ENCODE peak calls at places on chromosomes 13 and 19, in nine cellular contexts. L is endothelial cell; T is lower leg skin; N is mesothelial cell of epicardium; Q is suprapubic skin; Z is ovary; I is body of pancreas; O is CD8-positive, alpha-beta T cell; S is tibial artery. Y is an unnamed sample.
A peak's percentile ranks its signal among the peaks of the same experiment; 100 is the strongest.

GRCh38 chr13:85969331-85969730 is 170.1 kb upstream of the SLITRK6 start:
- DNase-seq in S (no peak), I (no peak), T (no peak), N (no peak), L (no peak), Z (no peak), Q (no peak), O (no peak), Y (no peak)

GRCh38 chr13:59677966-59678814 is 485.5 kb downstream of the DIAPH3 start:
- DNase-seq in N (no peak), S (no peak), Z (no peak), L (peak; percentile 35), O (no peak), T (no peak), Q (no peak), I (peak; percentile 20), Y (no peak)

GRCh38 chr19:35790981-35791813 is 15.8 kb downstream of the ARHGAP33 start:
- DNase-seq in Z (no peak), I (peak; percentile 83), S (no peak), L (no peak), Q (peak; percentile 75), T (no peak), N (no peak), O (no peak), Y (no peak)

GRCh38 chr19:11377237-11377636 is 2.8 kb downstream of the SWSAP1 start:
- DNase-seq in Q (no peak), N (no peak), O (no peak), Z (peak; percentile 64), I (peak; percentile 46), L (no peak), S (no peak), T (no peak), Y (peak; percentile 52)

GRCh38 chr13:23500858-23501257 is 67.4 kb upstream of the SACS start:
- DNase-seq in I (no peak), Q (no peak), T (no peak), S (no peak), N (no peak), O (no peak), L (no peak), Z (no peak), Y (no peak)

GRCh38 chr13:110479648-110480047 is 81.9 kb downstream of the RAB20 start:
- DNase-seq in L (no peak), Q (no peak), T (no peak), N (no peak), O (no peak), Z (no peak), S (peak; percentile 95), I (no peak), Y (no peak)

GRCh38 chr13:33279898-33280549 is 5.5 kb downstream of the STARD13 start:
- DNase-seq in N (no peak), T (no peak), Z (no peak), S (no peak), L (no peak), Q (no peak), I (no peak), O (no peak), Y (no peak)

GRCh38 chr13:37791699-37792098 is 77.9 kb downstream of the TRPC4 start:
- DNase-seq in L (no peak), N (no peak), I (no peak), T (no peak), O (no peak), S (no peak), Z (no peak), Q (no peak), Y (no peak)

GRCh38 chr13:76884571-76885202 is 1.5 kb downstream of the KCTD12 start:
- DNase-seq in Z (peak; percentile 34), N (no peak), S (no peak), O (no peak), L (no peak), I (no peak), Q (no peak), T (no peak), Y (no peak)

GRCh38 chr19:39824143-39825092 is 9.5 kb downstream of the DYRK1B start:
- DNase-seq in Q (peak; percentile 94), I (peak; percentile 94), S (peak; percentile 94), Z (peak; percentile 79), T (peak; percentile 97), L (peak; percentile 78), O (peak; percentile 85), N (peak; percentile 80), Y (peak; percentile 76)

GRCh38 chr13:88544836-88545235 is 873.7 kb downstream of the SLITRK5 start:
- DNase-seq in O (no peak), S (no peak), T (no peak), Q (no peak), Z (no peak), N (no peak), I (no peak), L (no peak), Y (no peak)

GRCh38 chr13:112522578-112522977 is 65.4 kb downstream of the TUBGCP3 start:
- DNase-seq in S (no peak), L (no peak), Z (no peak), T (no peak), I (no peak), O (no peak), N (no peak), Q (no peak), Y (no peak)

GRCh38 chr13:46598820-46599180 is 45.8 kb downstream of the LRCH1 start:
- DNase-seq in Z (no peak), O (no peak), N (no peak), I (no peak), S (no peak), L (no peak), T (no peak), Q (no peak), Y (no peak)

GRCh38 chr13:109842521-109842920 is 56.1 kb upstream of the IRS2 start:
- DNase-seq in I (no peak), S (no peak), T (peak; percentile 53), Q (no peak), N (no peak), O (no peak), L (no peak), Z (no peak), Y (no peak)

GRCh38 chr19:48698046-48698445 is 2.3 kb downstream of the FUT2 start:
- DNase-seq in N (no peak), Z (peak; percentile 50), I (peak; percentile 46), O (no peak), T (no peak), Q (no peak), S (no peak), L (no peak), Y (no peak)

DNA sequence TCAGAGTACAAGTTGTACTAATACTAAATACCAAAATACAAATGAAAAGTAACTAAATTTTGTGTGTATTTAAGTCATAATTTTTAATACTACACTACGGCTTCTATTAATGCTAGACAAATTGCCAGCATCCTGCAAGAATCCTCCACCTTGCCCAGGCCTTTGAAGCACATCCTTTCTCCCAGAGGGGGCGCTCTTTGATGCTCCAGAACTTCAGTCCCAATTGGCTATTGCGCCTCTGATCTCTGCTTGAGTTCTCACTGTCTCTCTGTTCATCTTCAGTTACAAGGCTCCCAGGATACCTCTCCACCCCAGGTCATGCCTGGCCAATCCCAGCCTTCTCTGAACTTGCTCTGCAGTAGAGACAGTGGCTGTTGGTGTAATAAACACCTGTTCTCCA is 141.0 kb downstream of the DCLK1 start:
- DNase-seq in L (no peak), Z (no peak), I (no peak), O (no peak), T (no peak), N (no peak), S (no peak), Q (no peak), Y (no peak)
- TF ChIP-seq CTCF in L (no peak), Z (no peak), I (no peak), O (no peak), T (no peak), N (no peak), S (no peak), Q (no peak), Y (no peak)

GRCh38 chr13:30551194-30551593 is 66.5 kb upstream of the USPL1 start:
- DNase-seq in S (no peak), I (peak; percentile 18), Q (no peak), Z (no peak), T (no peak), L (peak; percentile 9), N (no peak), O (peak; percentile 11), Y (no peak)
- TF ChIP-seq CTCF in S (peak; percentile 6), I (peak; percentile 36), Q (peak; percentile 29), Z (no peak), T (no peak), L (no peak), N (no peak), O (peak; percentile 33), Y (no peak)

GRCh38 chr19:5345895-5346386 is 5.3 kb upstream of the PTPRS start:
- DNase-seq in Z (no peak), O (no peak), S (no peak), N (no peak), Q (no peak), L (no peak), T (no peak), I (no peak), Y (no peak)

GRCh38 chr19:5352229-5352763 is 11.7 kb upstream of the PTPRS start:
- DNase-seq in Z (no peak), Q (no peak), L (no peak), T (no peak), S (no peak), O (no peak), N (no peak), I (no peak), Y (no peak)

GRCh38 chr19:5351731-5352228 is 11.2 kb upstream of the PTPRS start:
- DNase-seq in I (no peak), N (no peak), Z (no peak), Q (no peak), L (no peak), O (no peak), S (no peak), T (no peak), Y (no peak)

GRCh38 chr19:5343848-5344247 is 3.2 kb upstream of the PTPRS start:
- DNase-seq in Q (no peak), S (no peak), I (no peak), N (no peak), T (no peak), Z (no peak), L (no peak), O (no peak), Y (no peak)

GRCh38 chr19:5349041-5349440 is 8.4 kb upstream of the PTPRS start:
- DNase-seq in S (no peak), L (no peak), O (no peak), N (no peak), T (no peak), I (no peak), Q (no peak), Z (no peak), Y (no peak)
- TF ChIP-seq CTCF in S (no peak), L (no peak), O (no peak), N (no peak), T (no peak), I (no peak), Q (no peak), Z (no peak), Y (no peak)

GRCh38 chr13:34808649-34809048 is 133.4 kb upstream of the NBEA start:
- DNase-seq in O (no peak), Z (no peak), L (no peak), N (no peak), I (no peak), T (no peak), Q (no peak), S (no peak), Y (no peak)

GRCh38 chr13:34803756-34804155 is 138.3 kb upstream of the NBEA start:
- DNase-seq in S (no peak), Q (no peak), Z (no peak), L (no peak), I (no peak), T (no peak), O (no peak), N (no peak), Y (no peak)

GRCh38 chr13:34810996-34811395 is 131.1 kb upstream of the NBEA start:
- DNase-seq in Z (no peak), O (no peak), S (no peak), L (no peak), T (no peak), N (no peak), Q (no peak), I (no peak), Y (no peak)

GRCh38 chr13:34805347-34805746 is 136.7 kb upstream of the NBEA start:
- DNase-seq in S (no peak), L (no peak), T (no peak), O (no peak), Q (no peak), I (no peak), N (no peak), Z (no peak), Y (no peak)
- TF ChIP-seq CTCF in S (no peak), L (no peak), T (no peak), O (no peak), Q (no peak), I (no peak), N (no peak), Z (no peak), Y (no peak)